ENCODE peak calls at places on chromosomes 7 and 10, in five cellular contexts. D is NAMALWA, X is nucleus accumbens, M is heart right ventricle, U is GM23248. C is an unnamed sample.
A peak's percentile ranks its signal among the peaks of the same experiment; 100 is the strongest.

GRCh38 chr10:129697463-129698247 is 230.6 kb downstream of the MGMT start:
- DNase-seq in D (no peak), M (no peak), U (no peak), X (no peak), C (no peak)

GRCh38 chr10:8498881-8499280 is 444.4 kb downstream of the GATA3 start:
- DNase-seq in X (no peak), M (no peak), D (no peak), U (no peak), C (no peak)

GRCh38 chr7:27193335-27194001 is 6.4 kb downstream of the HOXA13 start:
- DNase-seq in M (no peak), D (no peak), X (no peak), U (no peak), C (no peak)

GRCh38 chr7:76086070-76086469 is 38.2 kb downstream of the MDH2 start:
- DNase-seq in U (peak; percentile 71), M (no peak), D (no peak), X (no peak), C (no peak)

GRCh38 chr10:104581884-104582603 is 59.0 kb upstream of the SORCS3 start:
- DNase-seq in X (no peak), D (no peak), U (peak; percentile 91), M (no peak), C (no peak)

GRCh38 chr10:28975891-28976471 is 298.7 kb downstream of the BAMBI start:
- DNase-seq in D (no peak), U (no peak), M (no peak), X (no peak), C (no peak)

GRCh38 chr10:93572606-93573005 is 6.1 kb downstream of the FFAR4 start:
- DNase-seq in X (no peak), M (no peak), U (no peak), D (no peak), C (no peak)

GRCh38 chr10:13672505-13672904 is 85.7 kb downstream of the PRPF18 start:
- DNase-seq in M (no peak), U (no peak), X (no peak), D (no peak), C (no peak)

GRCh38 chr7:95871078-95871848 is 98.9 kb downstream of the DYNC1I1 start:
- DNase-seq in X (peak; percentile 2), M (peak; percentile 38), U (peak; percentile 68), D (peak; percentile 76), C (no peak)

GRCh38 chr10:132292287-132292971 is 15.3 kb downstream of the STK32C start:
- DNase-seq in X (no peak), D (no peak), M (no peak), U (no peak), C (no peak)

GRCh38 chr10:91924212-91925021 is 847 bp downstream of the BTAF1 start:
- DNase-seq in D (no peak), M (no peak), X (no peak), U (peak; percentile 59), C (no peak)

GRCh38 chr7:105429746-105430612 is 41.3 kb upstream of the SRPK2 start:
- DNase-seq in M (peak; percentile 34), D (peak; percentile 84), U (peak; percentile 57), X (no peak), C (no peak)

GRCh38 chr10:24642921-24643678 is 80.6 kb downstream of the ARHGAP21 start:
- DNase-seq in D (peak; percentile 58), X (no peak), M (peak; percentile 41), U (peak; percentile 90), C (no peak)

GRCh38 chr7:133253522-133253882 is 624 bp downstream of the EXOC4 start:
- DNase-seq in M (no peak), D (peak; percentile 71), X (peak; percentile 0), U (peak; percentile 51), C (no peak)

GRCh38 chr7:105296491-105296890 is 92.2 kb downstream of the SRPK2 start:
- DNase-seq in M (no peak), D (no peak), X (no peak), U (no peak), C (no peak)

GRCh38 chr10:4807803-4808507 is 18.1 kb upstream of the AKR1E2 start:
- DNase-seq in D (no peak), X (no peak), U (peak; percentile 89), M (no peak), C (no peak)

GRCh38 chr10:43396928-43397624 is 11.9 kb downstream of the HNRNPF start:
- DNase-seq in X (peak; percentile 76), D (peak; percentile 79), U (peak; percentile 83), M (peak; percentile 91), C (peak; percentile 91)

GRCh38 chr10:122746408-122746807 is 46.8 kb upstream of the C10orf120 start:
- DNase-seq in X (no peak), M (no peak), D (no peak), U (no peak), C (no peak)

GRCh38 chr10:3226960-3227724 is 54.6 kb upstream of the PITRM1 start:
- DNase-seq in U (peak; percentile 92), M (no peak), D (no peak), X (no peak), C (no peak)

GRCh38 chr10:132612571-132613504 is 75.3 kb downstream of the INPP5A start:
- DNase-seq in X (no peak), D (no peak), U (no peak), M (no peak), C (peak; percentile 53)

GRCh38 chr10:11875499-11876281 is 52.5 kb downstream of the PROSER2 start:
- DNase-seq in D (no peak), M (peak; percentile 72), X (no peak), U (peak; percentile 97), C (peak; percentile 84)

GRCh38 chr7:31126976-31127375 is 74.9 kb downstream of the ADCYAP1R1 start:
- DNase-seq in X (no peak), D (peak; percentile 36), M (no peak), U (peak; percentile 55), C (no peak)

GRCh38 chr7:26397326-26397725 is 105.7 kb downstream of the SNX10 start:
- DNase-seq in X (no peak), D (no peak), U (no peak), M (no peak), C (no peak)

GRCh38 chr10:22791655-22792054 is 77.3 kb upstream of the PIP4K2A start:
- DNase-seq in D (no peak), U (no peak), M (no peak), X (no peak), C (no peak)

GRCh38 chr10:46560952-46561351 is 4.5 kb upstream of the GPRIN2 start:
- DNase-seq in U (no peak), D (no peak), X (no peak), M (no peak), C (no peak)

GRCh38 chr10:71064413-71065118 is 147.8 kb upstream of the UNC5B start:
- DNase-seq in X (no peak), U (peak; percentile 18), D (no peak), M (peak; percentile 67), C (no peak)

GRCh38 chr10:45418859-45419672 is 45.0 kb downstream of the ALOX5 start:
- DNase-seq in M (peak; percentile 80), X (peak; percentile 60), U (peak; percentile 56), D (no peak), C (peak; percentile 79)

GRCh38 chr10:89403043-89403442 is 10.6 kb downstream of the IFIT1 start:
- DNase-seq in X (no peak), U (no peak), D (no peak), M (no peak), C (no peak)

GRCh38 chr10:96608262-96608661 is 21.4 kb upstream of the TM9SF3 start:
- DNase-seq in U (no peak), D (no peak), M (no peak), X (no peak), C (no peak)

GRCh38 chr7:115297651-115298050 is 375.8 kb downstream of the MDFIC start:
- DNase-seq in D (no peak), U (peak; percentile 91), X (no peak), M (no peak), C (no peak)

GRCh38 chr10:78529262-78529661 is 495.6 kb downstream of the RPS24 start:
- DNase-seq in D (no peak), X (no peak), U (no peak), M (no peak), C (peak; percentile 8)

GRCh38 chr10:53209941-53210611 is 437.5 kb upstream of the MBL2 start:
- DNase-seq in U (peak; percentile 9), D (peak; percentile 30), M (no peak), X (no peak), C (no peak)

GRCh38 chr10:52313350-52314006 is 603 bp upstream of the DKK1 start:
- DNase-seq in U (peak; percentile 27), D (no peak), X (no peak), M (no peak), C (no peak)

GRCh38 chr10:772227-772637 is 82.8 kb upstream of the DIP2C start:
- DNase-seq in M (no peak), D (no peak), U (no peak), X (no peak), C (no peak)

GRCh38 chr7:129163875-129164544 is 19.5 kb downstream of the TSPAN33 start:
- DNase-seq in M (no peak), D (peak; percentile 81), X (no peak), U (peak; percentile 72), C (no peak)

GRCh38 chr10:63972949-63973827 is 452.0 kb downstream of the REEP3 start:
- DNase-seq in M (no peak), U (no peak), D (no peak), X (no peak), C (no peak)

GRCh38 chr10:8073696-8074416 is 19.4 kb downstream of the GATA3 start:
- DNase-seq in M (no peak), U (no peak), D (no peak), X (no peak), C (no peak)

GRCh38 chr7:40882071-40882658 is 747.4 kb downstream of the SUGCT start:
- DNase-seq in D (no peak), X (no peak), M (no peak), U (no peak), C (no peak)

GRCh38 chr10:90635111-90635798 is 222.6 kb downstream of the HTR7 start:
- DNase-seq in X (no peak), U (no peak), D (no peak), M (no peak), C (no peak)